ENCODE peak calls at places on chromosomes 2 and 18, in ten cellular contexts. I is fibroblast of lung; C is stimulated activated naive B cell treated with anti-CD40 and anti-IgM and Interleukin-4, amounts not matched to agents 10 μg/mL and 1 μg/mL and 100 μg/mL, for 72 hours; H is NCI-H1092; P is AG09319; Z is A172; R is left ventricle myocardium superior; O is NCI-H1417; D is kidney; L is upper lobe of right lung. X is an unnamed sample.
A peak's percentile ranks its signal among the peaks of the same experiment; 100 is the strongest.

GRCh38 chr2:211957799-211958198 is 580.8 kb downstream of the ERBB4 start:
- DNase-seq in P (no peak), R (no peak), H (no peak), D (no peak), Z (no peak), L (no peak), C (no peak), O (no peak), I (no peak), X (no peak)

GRCh38 chr2:202072737-202073396 is at the start of gene KIAA2012:
- DNase-seq in Z (no peak), D (no peak), H (no peak), I (no peak), O (no peak), C (no peak), P (no peak), R (no peak), L (no peak), X (no peak)

GRCh38 chr2:167104691-167105090 is 216.4 kb downstream of the XIRP2 start:
- DNase-seq in H (no peak), D (no peak), Z (no peak), R (no peak), C (no peak), P (no peak), L (no peak), O (no peak), I (no peak), X (no peak)

GRCh38 chr2:200788129-200788718 is 23.5 kb upstream of the BZW1 start:
- DNase-seq in P (no peak), R (no peak), I (peak; percentile 70), O (no peak), H (no peak), D (no peak), L (no peak), Z (peak; percentile 49), C (no peak), X (no peak)

GRCh38 chr2:69577467-69578200 is 65.9 kb downstream of the AAK1 start:
- DNase-seq in R (no peak), H (no peak), C (no peak), D (no peak), O (no peak), I (no peak), L (no peak), Z (no peak), P (no peak), X (no peak)

GRCh38 chr18:77106331-77106730 is 26.3 kb downstream of the MBP start:
- DNase-seq in H (no peak), C (no peak), D (peak; percentile 74), I (no peak), R (no peak), O (no peak), L (peak; percentile 77), Z (no peak), P (no peak), X (no peak)

GRCh38 chr18:43662657-43663056 is 385.4 kb upstream of the SYT4 start:
- DNase-seq in I (peak; percentile 93), P (peak; percentile 42), D (no peak), O (no peak), H (no peak), C (no peak), R (no peak), L (no peak), Z (peak; percentile 8), X (no peak)

GRCh38 chr2:9774266-9774665 is 69.0 kb upstream of the TAF1B start:
- DNase-seq in I (no peak), Z (no peak), P (no peak), R (peak; percentile 68), H (no peak), L (peak; percentile 48), O (no peak), D (peak; percentile 96), C (no peak), X (no peak)

GRCh38 chr18:22559414-22560282 is 141.9 kb upstream of the CTAGE1 start:
- DNase-seq in Z (peak; percentile 68), D (peak; percentile 89), I (peak; percentile 79), R (peak; percentile 87), O (no peak), L (peak; percentile 82), H (no peak), P (no peak), C (no peak), X (no peak)

GRCh38 chr2:234164499-234165409 is 114.3 kb downstream of the SPP2 start:
- DNase-seq in R (peak; percentile 27), I (no peak), Z (no peak), C (peak; percentile 85), P (no peak), D (peak; percentile 72), O (no peak), L (no peak), H (no peak), X (no peak)

X was measured in GM12891.